ENCODE peak calls at places on chromosomes 1 and 21, in eight cellular contexts. V, G, T, S, I, P, Z and F are unnamed samples.

GRCh38 chr1:95116666-95117206 is 419 bp upstream of the TLCD4 start:
- DNase-seq in V (peak), G (no peak), T (peak), S (peak), I (peak), P (peak), Z (peak), F (no peak)

GRCh38 chr1:70458120-70458519 is 47.1 kb downstream of the CTH start:
- DNase-seq in V (no peak), G (no peak), T (no peak), S (no peak), I (no peak), P (no peak), Z (no peak), F (no peak)

GRCh38 chr1:52825868-52826267 is 16.7 kb upstream of the ZYG11A start:
- DNase-seq in V (no peak), G (no peak), T (no peak), S (no peak), I (no peak), P (no peak), Z (no peak), F (no peak)

GRCh38 chr1:24295547-24295946 is 23.6 kb upstream of the GRHL3 start:
- DNase-seq in V (no peak), G (no peak), T (no peak), S (no peak), I (no peak), P (no peak), Z (no peak), F (no peak)

GRCh38 chr1:13748610-13749505 is 48.9 kb downstream of the PRDM2 start:
- DNase-seq in V (peak), G (peak), T (peak), S (peak), I (peak), P (peak), Z (peak), F (peak)

GRCh38 chr1:231446138-231446537 is 24.1 kb upstream of the EGLN1 start:
- DNase-seq in V (no peak), G (no peak), T (no peak), S (no peak), I (no peak), P (no peak), Z (no peak), F (no peak)

GRCh38 chr1:183242556-183242955 is 56.5 kb downstream of the LAMC2 start:
- DNase-seq in V (no peak), G (peak), T (no peak), S (no peak), I (no peak), P (no peak), Z (no peak), F (no peak)

GRCh38 chr1:228350831-228351781 is 55.5 kb downstream of the TRIM11 start:
- DNase-seq in V (no peak), G (no peak), T (no peak), S (no peak), I (peak), P (no peak), Z (peak), F (no peak)

GRCh38 chr1:51792864-51793263 is 85.7 kb downstream of the NRDC start:
- DNase-seq in V (no peak), G (peak), T (no peak), S (no peak), I (no peak), P (peak), Z (no peak), F (peak)

GRCh38 chr1:228807904-228808487 is 72.7 kb downstream of the RHOU start:
- DNase-seq in V (no peak), G (no peak), T (no peak), S (no peak), I (no peak), P (no peak), Z (no peak), F (no peak)

GRCh38 chr1:89890085-89890754 is 69.4 kb downstream of the LRRC8D start:
- DNase-seq in V (no peak), G (peak), T (no peak), S (no peak), I (peak), P (peak), Z (no peak), F (no peak)

GRCh38 chr1:63713041-63713440 is 60.8 kb upstream of the ROR1 start:
- DNase-seq in V (no peak), G (no peak), T (no peak), S (no peak), I (no peak), P (no peak), Z (no peak), F (no peak)

GRCh38 chr1:117341123-117341522 is 26.1 kb upstream of the MAN1A2 start:
- DNase-seq in V (no peak), G (no peak), T (peak), S (no peak), I (no peak), P (no peak), Z (no peak), F (no peak)

GRCh38 chr21:44444286-44444931 is 10.9 kb upstream of the LRRC3 start:
- DNase-seq in V (no peak), G (no peak), T (peak), S (no peak), I (peak), P (no peak), Z (peak), F (no peak)

GRCh38 chr1:93839756-93840155 is 39.2 kb downstream of the DNTTIP2 start:
- DNase-seq in V (no peak), G (no peak), T (no peak), S (no peak), I (no peak), P (no peak), Z (no peak), F (no peak)

GRCh38 chr1:105608713-105609112 is 1447.8 kb upstream of the PRMT6 start:
- DNase-seq in V (no peak), G (peak), T (no peak), S (no peak), I (no peak), P (peak), Z (no peak), F (peak)

GRCh38 chr1:201695607-201696006 is 133.3 kb upstream of the IPO9 start:
- DNase-seq in V (no peak), G (no peak), T (no peak), S (no peak), I (no peak), P (no peak), Z (no peak), F (no peak)

GRCh38 chr1:210373628-210373877 is 44.9 kb downstream of the HHAT start:
- DNase-seq in V (no peak), G (no peak), T (no peak), S (no peak), I (no peak), P (no peak), Z (no peak), F (no peak)

GRCh38 chr1:245458761-245459174 is 304.0 kb downstream of the KIF26B start:
- DNase-seq in V (peak), G (peak), T (no peak), S (no peak), I (no peak), P (no peak), Z (no peak), F (no peak)

GRCh38 chr1:11293856-11294255 is 20.9 kb downstream of the UBIAD1 start:
- DNase-seq in V (no peak), G (no peak), T (no peak), S (no peak), I (no peak), P (no peak), Z (no peak), F (no peak)

GRCh38 chr1:198084509-198084908 is 72.3 kb upstream of the NEK7 start:
- DNase-seq in V (no peak), G (no peak), T (no peak), S (no peak), I (no peak), P (no peak), Z (no peak), F (no peak)

GRCh38 chr1:228753236-228753741 is 18.0 kb downstream of the RHOU start:
- DNase-seq in V (no peak), G (no peak), T (no peak), S (no peak), I (no peak), P (no peak), Z (no peak), F (no peak)

GRCh38 chr1:1907098-1907736 is 7.8 kb upstream of the CALML6 start:
- DNase-seq in V (no peak), G (peak), T (no peak), S (no peak), I (peak), P (no peak), Z (peak), F (no peak)

GRCh38 chr1:240562111-240562590 is 49.8 kb downstream of the GREM2 start:
- DNase-seq in V (no peak), G (peak), T (no peak), S (no peak), I (no peak), P (no peak), Z (no peak), F (no peak)

GRCh38 chr1:114610546-114611245 is 29.3 kb upstream of the BCAS2 start:
- DNase-seq in V (no peak), G (no peak), T (no peak), S (no peak), I (no peak), P (peak), Z (no peak), F (no peak)

GRCh38 chr1:86992790-86993189 is 78.4 kb downstream of the HS2ST1 start:
- DNase-seq in V (no peak), G (no peak), T (no peak), S (no peak), I (no peak), P (no peak), Z (no peak), F (no peak)

GRCh38 chr1:212814989-212815388 is 23.3 kb downstream of the TATDN3 start:
- DNase-seq in V (peak), G (no peak), T (no peak), S (peak), I (no peak), P (peak), Z (no peak), F (no peak)

GRCh38 chr1:22089787-22090186 is 37.3 kb downstream of the CDC42 start:
- DNase-seq in V (no peak), G (no peak), T (peak), S (no peak), I (no peak), P (no peak), Z (no peak), F (no peak)

GRCh38 chr1:205088341-205088740 is 4.1 kb upstream of the TMEM81 start:
- DNase-seq in V (no peak), G (peak), T (no peak), S (no peak), I (no peak), P (no peak), Z (no peak), F (no peak)

GRCh38 chr1:41609166-41609883 is 124.8 kb upstream of the EDN2 start:
- DNase-seq in V (no peak), G (no peak), T (no peak), S (no peak), I (no peak), P (no peak), Z (no peak), F (no peak)

GRCh38 chr1:3034728-3035610 is 13.7 kb downstream of the ACTRT2 start:
- DNase-seq in V (peak), G (no peak), T (no peak), S (no peak), I (no peak), P (no peak), Z (peak), F (no peak)

GRCh38 chr1:161954050-161954449 is 69.6 kb downstream of the OLFML2B start:
- DNase-seq in V (no peak), G (no peak), T (no peak), S (no peak), I (no peak), P (no peak), Z (no peak), F (no peak)

GRCh38 chr1:111920221-111921024 is 69.0 kb downstream of the KCND3 start:
- DNase-seq in V (peak), G (peak), T (no peak), S (no peak), I (no peak), P (peak), Z (no peak), F (peak)

GRCh38 chr1:212254853-212255363 is 30.3 kb upstream of the PPP2R5A start:
- DNase-seq in V (peak), G (peak), T (no peak), S (no peak), I (no peak), P (peak), Z (no peak), F (no peak)

GRCh38 chr1:108810176-108810575 is 46.7 kb downstream of the AKNAD1 start:
- DNase-seq in V (no peak), G (no peak), T (no peak), S (no peak), I (no peak), P (no peak), Z (no peak), F (no peak)

GRCh38 chr1:153495536-153495935 is 35.1 kb upstream of the S100A7 start:
- DNase-seq in V (no peak), G (no peak), T (no peak), S (no peak), I (no peak), P (no peak), Z (no peak), F (no peak)

DNA sequence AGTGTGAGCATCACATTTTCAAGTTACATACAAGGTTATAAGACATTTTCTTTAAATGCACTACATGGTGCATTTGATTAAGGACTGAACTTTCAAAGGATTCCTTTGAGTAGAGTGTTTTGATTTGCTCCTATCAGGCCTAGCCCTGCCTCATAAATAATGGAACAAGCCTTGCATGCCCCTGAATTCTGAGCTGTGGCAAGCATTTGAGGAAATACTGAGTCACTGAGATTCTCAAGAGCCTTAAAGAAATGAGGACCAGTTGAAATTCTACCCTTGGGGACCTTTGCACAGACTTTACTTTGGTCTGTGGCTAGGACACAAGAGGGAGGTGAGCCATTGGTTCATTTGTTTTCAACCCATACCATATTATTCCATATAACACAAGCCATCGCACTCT is 286.6 kb downstream of the PTBP2 start:
- DNase-seq in V (no peak), G (no peak), T (no peak), S (no peak), I (no peak), P (no peak), Z (no peak), F (no peak)
- H3K4me3 ChIP-seq in V (no peak), G (no peak), T (no peak), S (no peak), I (no peak), P (no peak), Z (no peak), F (no peak)

GRCh38 chr1:18606443-18607288 is 24.0 kb upstream of the PAX7 start:
- DNase-seq in V (no peak), G (no peak), T (no peak), S (no peak), I (no peak), P (no peak), Z (no peak), F (no peak)

GRCh38 chr1:18611311-18611710 is 19.3 kb upstream of the PAX7 start:
- DNase-seq in V (no peak), G (no peak), T (no peak), S (no peak), I (no peak), P (no peak), Z (no peak), F (no peak)

GRCh38 chr1:18612088-18612487 is 18.6 kb upstream of the PAX7 start:
- DNase-seq in V (no peak), G (no peak), T (no peak), S (no peak), I (no peak), P (no peak), Z (no peak), F (no peak)

GRCh38 chr1:18607289-18607760 is 23.3 kb upstream of the PAX7 start:
- DNase-seq in V (no peak), G (no peak), T (no peak), S (no peak), I (no peak), P (no peak), Z (no peak), F (no peak)

GRCh38 chr1:18608534-18608933 is 22.1 kb upstream of the PAX7 start:
- DNase-seq in V (no peak), G (no peak), T (no peak), S (no peak), I (no peak), P (no peak), Z (no peak), F (no peak)
- TF ChIP-seq CTCF in V (no peak), G (no peak), T (peak), S (no peak), I (no peak), P (no peak), Z (no peak), F (no peak)

GRCh38 chr1:74197657-74198552 is at the start of the genes FPGT and LRRIQ3:
- DNase-seq in V (peak), G (peak), T (peak), S (peak), I (peak), P (peak), Z (peak), F (peak)
- H3K4me3 ChIP-seq in V (peak), G (peak), T (peak), S (peak), I (peak), P (peak), Z (peak), F (peak)

GRCh38 chr1:81760487-81761097 is 40.1 kb upstream of the ADGRL2 start:
- DNase-seq in V (no peak), G (peak), T (peak), S (peak), I (no peak), P (peak), Z (no peak), F (no peak)
- TF ChIP-seq CTCF in V (no peak), G (peak), T (peak), S (no peak), I (peak), P (peak), Z (no peak), F (peak)

DNA sequence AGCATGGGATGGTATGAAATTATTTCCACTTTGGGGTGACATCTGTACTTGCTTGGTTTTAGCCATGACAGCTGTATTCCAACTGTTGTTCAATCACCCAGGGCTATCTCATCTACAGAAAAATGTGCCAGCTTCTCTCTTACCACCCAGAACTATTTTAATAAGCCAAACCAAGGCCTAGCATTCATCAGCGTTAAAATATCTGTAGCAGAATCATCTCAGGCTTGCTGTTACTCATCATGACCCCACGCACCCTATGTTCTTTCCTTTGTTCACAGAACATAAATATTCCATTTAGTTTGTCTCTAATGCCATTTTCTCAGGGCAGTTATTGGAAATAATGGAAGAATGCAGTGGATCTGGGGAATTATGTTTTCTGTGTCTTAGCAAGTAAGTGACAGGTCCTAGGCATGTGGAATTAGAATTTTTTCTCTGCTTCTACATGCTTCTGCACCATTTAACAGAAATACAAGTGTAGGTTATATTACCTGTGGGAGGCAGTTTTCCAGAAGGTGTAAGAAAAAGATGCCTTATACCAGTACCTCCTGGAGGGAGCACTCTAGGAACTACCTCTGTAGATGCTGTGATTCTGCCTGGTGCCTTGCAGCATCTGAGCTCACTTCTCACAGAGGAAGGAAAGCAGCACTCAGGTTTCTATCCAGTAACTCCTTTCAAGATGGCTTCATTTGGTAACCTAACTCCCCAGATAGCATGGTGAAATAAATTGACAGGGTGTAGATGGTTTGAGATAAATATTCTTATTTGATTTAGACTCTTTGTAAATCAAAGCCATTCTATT is 50.1 kb downstream of the GIPC2 start:
- DNase-seq in V (no peak), G (peak), T (no peak), S (no peak), I (no peak), P (no peak), Z (no peak), F (peak)
- H3K4me3 ChIP-seq in V (no peak), G (no peak), T (no peak), S (no peak), I (no peak), P (no peak), Z (no peak), F (no peak)

GRCh38 chr1:50047916-50048694 is 24.4 kb upstream of the AGBL4 start:
- DNase-seq in V (peak), G (no peak), T (peak), S (no peak), I (peak), P (peak), Z (peak), F (no peak)
- TF ChIP-seq CTCF in V (no peak), G (no peak), T (no peak), S (no peak), I (no peak), P (peak), Z (no peak), F (peak)

GRCh38 chr21:32570456-32570855 is 14.9 kb downstream of the TCP10L start:
- DNase-seq in V (no peak), G (no peak), T (no peak), S (no peak), I (no peak), P (no peak), Z (no peak), F (no peak)

GRCh38 chr21:32574946-32575925 is 10.1 kb downstream of the TCP10L start:
- DNase-seq in V (no peak), G (no peak), T (no peak), S (no peak), I (no peak), P (no peak), Z (no peak), F (no peak)

GRCh38 chr21:32576011-32576410 is 9.3 kb downstream of the TCP10L start:
- DNase-seq in V (no peak), G (no peak), T (no peak), S (no peak), I (no peak), P (no peak), Z (no peak), F (no peak)

GRCh38 chr21:32569261-32570230 is 15.8 kb downstream of the TCP10L start:
- DNase-seq in V (peak), G (peak), T (peak), S (peak), I (peak), P (peak), Z (peak), F (no peak)

DNA sequence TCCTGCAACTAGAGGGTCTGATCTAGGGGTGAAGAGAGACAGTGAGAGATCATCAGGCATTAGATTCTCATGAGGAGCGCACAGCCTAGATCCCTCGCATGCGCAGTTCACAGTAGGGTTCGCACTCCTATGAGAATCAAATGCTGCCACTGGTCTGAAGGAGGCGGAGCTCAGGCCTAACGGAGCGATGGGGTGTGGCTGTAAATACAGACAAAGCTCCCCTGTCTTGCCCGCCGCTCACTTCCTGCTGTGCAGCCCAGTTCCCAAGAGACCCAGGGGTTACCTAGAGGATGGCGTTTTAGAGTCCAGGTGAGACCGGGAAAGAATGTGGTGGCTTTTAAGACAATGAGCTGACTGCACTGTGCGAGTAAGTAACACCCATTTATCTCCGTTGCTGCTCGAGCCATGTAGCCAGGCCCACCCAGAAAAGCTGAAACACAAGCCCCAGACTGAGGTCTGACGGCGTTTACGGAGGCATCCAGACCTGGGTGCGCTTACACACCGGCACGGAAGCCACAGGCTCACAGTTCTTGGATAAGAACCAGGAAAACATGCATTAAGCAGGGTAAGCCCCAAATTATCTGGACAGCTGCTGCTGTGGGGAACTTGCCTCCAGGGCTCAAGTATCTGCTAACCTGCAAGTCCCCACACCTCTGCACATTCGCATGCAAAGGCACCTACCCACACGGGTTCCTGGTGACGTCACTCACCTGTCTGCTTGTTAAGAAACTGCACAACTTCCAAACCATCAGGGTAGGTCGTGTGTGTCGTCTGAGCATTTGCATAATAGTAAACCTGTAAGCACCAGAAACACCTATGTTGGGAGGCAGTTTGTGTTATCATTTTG is 12.5 kb downstream of the TCP10L start:
- DNase-seq in V (peak), G (no peak), T (no peak), S (peak), I (no peak), P (no peak), Z (no peak), F (no peak)
- H3K4me3 ChIP-seq in V (no peak), G (no peak), T (no peak), S (no peak), I (no peak), P (no peak), Z (no peak), F (no peak)